ENCODE peak calls at places on chromosome 9, in five cellular contexts. One of them, this sample, is unnamed.

GRCh38 chr9:15249042-15249818 is 57.8 kb downstream of the TTC39B start:
- DNase-seq in colonic mucosa: no peak
- DNase-seq in AG10803: peak
- DNase-seq in body of pancreas: no peak
- DNase-seq in stomach: no peak
- DNase-seq in this sample: no peak

GRCh38 chr9:98865284-98865683 is 57.8 kb downstream of the GALNT12 start:
- DNase-seq in colonic mucosa: no peak
- DNase-seq in AG10803: no peak
- DNase-seq in body of pancreas: no peak
- DNase-seq in stomach: no peak
- DNase-seq in this sample: no peak

GRCh38 chr9:13410566-13411031 is 131.1 kb upstream of the MPDZ start:
- DNase-seq in colonic mucosa: no peak
- DNase-seq in AG10803: peak
- DNase-seq in body of pancreas: no peak
- DNase-seq in stomach: no peak
- DNase-seq in this sample: no peak

GRCh38 chr9:87711857-87712800 is 13.8 kb upstream of the CTSL start:
- DNase-seq in colonic mucosa: no peak
- DNase-seq in AG10803: peak
- DNase-seq in body of pancreas: peak
- DNase-seq in stomach: no peak
- DNase-seq in this sample: no peak

GRCh38 chr9:68669189-68669588 is 35.9 kb upstream of the PIP5K1B start:
- DNase-seq in colonic mucosa: no peak
- DNase-seq in AG10803: no peak
- DNase-seq in body of pancreas: no peak
- DNase-seq in stomach: no peak
- DNase-seq in this sample: no peak

GRCh38 chr9:28166179-28166578 is 592.9 kb upstream of the C9orf72 start:
- DNase-seq in colonic mucosa: no peak
- DNase-seq in AG10803: no peak
- DNase-seq in body of pancreas: no peak
- DNase-seq in stomach: no peak
- DNase-seq in this sample: no peak

GRCh38 chr9:131045300-131046092 is 36.5 kb downstream of the LAMC3 start:
- DNase-seq in colonic mucosa: no peak
- DNase-seq in AG10803: no peak
- DNase-seq in body of pancreas: no peak
- DNase-seq in stomach: no peak
- DNase-seq in this sample: peak

GRCh38 chr9:128204858-128205257 is 1.7 kb downstream of the DNM1 start:
- DNase-seq in colonic mucosa: no peak
- DNase-seq in AG10803: no peak
- DNase-seq in body of pancreas: no peak
- DNase-seq in stomach: no peak
- DNase-seq in this sample: no peak

GRCh38 chr9:129761901-129762359 is 9.1 kb upstream of the PTGES start:
- DNase-seq in colonic mucosa: peak
- DNase-seq in AG10803: peak
- DNase-seq in body of pancreas: peak
- DNase-seq in stomach: no peak
- DNase-seq in this sample: no peak

GRCh38 chr9:120926397-120926928 is at the start of gene TRAF1:
- DNase-seq in colonic mucosa: no peak
- DNase-seq in AG10803: no peak
- DNase-seq in body of pancreas: peak
- DNase-seq in stomach: no peak
- DNase-seq in this sample: peak

GRCh38 chr9:36092509-36093215 is 43.9 kb upstream of the GLIPR2 start:
- DNase-seq in colonic mucosa: peak
- DNase-seq in AG10803: no peak
- DNase-seq in body of pancreas: peak
- DNase-seq in stomach: no peak
- DNase-seq in this sample: peak

GRCh38 chr9:81022177-81022576 is 667.2 kb downstream of the TLE1 start:
- DNase-seq in colonic mucosa: no peak
- DNase-seq in AG10803: no peak
- DNase-seq in body of pancreas: no peak
- DNase-seq in stomach: no peak
- DNase-seq in this sample: no peak

GRCh38 chr9:112809351-112809848 is 58.8 kb downstream of the SNX30 start:
- DNase-seq in colonic mucosa: no peak
- DNase-seq in AG10803: no peak
- DNase-seq in body of pancreas: peak
- DNase-seq in stomach: no peak
- DNase-seq in this sample: no peak

GRCh38 chr9:85647571-85647970 is 94.2 kb downstream of the AGTPBP1 start:
- DNase-seq in colonic mucosa: no peak
- DNase-seq in AG10803: no peak
- DNase-seq in body of pancreas: no peak
- DNase-seq in stomach: no peak
- DNase-seq in this sample: no peak

DNA sequence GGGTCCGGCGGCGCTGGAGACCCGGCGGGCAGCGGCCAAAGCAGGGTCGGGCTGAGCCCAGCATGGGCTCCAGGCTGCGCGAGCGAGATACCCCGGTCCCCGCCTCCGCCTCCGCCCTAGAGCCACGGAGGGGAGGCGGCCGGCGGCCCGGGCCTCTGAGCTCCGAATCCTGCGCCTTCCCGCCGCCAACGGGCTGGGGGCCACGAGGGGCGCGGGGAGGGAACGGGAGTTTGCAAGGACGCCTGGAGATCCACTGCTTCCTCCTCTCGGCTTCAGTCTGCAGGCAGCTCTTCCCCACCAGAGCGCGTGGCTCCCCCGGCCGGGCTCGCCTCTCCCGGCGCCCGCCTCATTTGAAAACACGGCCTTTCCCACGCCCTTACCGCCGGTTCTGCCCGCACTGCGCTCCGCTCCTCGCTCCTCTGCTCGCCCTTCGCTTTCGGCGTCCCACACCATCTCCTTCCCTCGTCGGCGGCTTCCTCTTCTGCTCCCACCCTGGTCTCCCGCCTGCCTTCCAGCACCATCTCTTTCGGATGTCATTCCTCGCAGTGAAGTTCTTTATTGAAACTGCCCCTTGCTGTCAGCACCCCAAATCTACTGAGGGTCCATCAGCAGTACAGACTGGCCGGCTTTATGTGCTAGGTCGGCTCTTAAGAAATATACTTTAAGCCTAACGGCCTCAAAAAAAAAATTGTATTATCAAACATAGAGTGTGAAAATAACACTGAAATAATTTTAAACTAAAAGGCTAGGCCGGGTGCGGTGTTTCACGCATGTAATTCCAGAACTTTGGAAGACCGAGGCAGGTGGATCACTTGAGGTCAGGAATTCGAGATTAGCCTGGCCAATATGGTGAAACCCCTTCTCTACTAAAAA is 105.0 kb upstream of the FAM120A start:
- DNase-seq in colonic mucosa: no peak
- DNase-seq in AG10803: no peak
- DNase-seq in body of pancreas: no peak
- DNase-seq in stomach: no peak
- DNase-seq in this sample: no peak
- H3K4me3 ChIP-seq in colonic mucosa: peak
- H3K4me3 ChIP-seq in AG10803: no peak
- H3K4me3 ChIP-seq in body of pancreas: no peak
- H3K4me3 ChIP-seq in stomach: peak
- H3K4me3 ChIP-seq in this sample: no peak

DNA sequence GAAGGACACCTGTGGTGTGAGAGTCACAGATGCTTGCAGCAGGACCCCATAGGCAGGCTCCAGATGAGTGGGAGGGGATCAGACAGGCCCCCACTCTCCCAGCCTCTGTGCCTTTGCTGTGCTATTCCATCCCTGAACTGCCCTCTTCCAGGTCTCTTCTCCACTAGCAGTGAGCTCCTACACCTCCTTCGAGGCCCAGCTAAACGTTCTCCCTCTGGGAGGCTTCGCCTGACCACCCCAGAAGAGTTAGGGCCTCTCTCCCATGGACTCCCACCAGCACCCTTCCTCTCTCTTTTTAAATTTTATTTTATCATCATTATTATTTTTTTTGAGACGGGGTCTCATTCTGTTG is 35.9 kb upstream of the STRBP start:
- DNase-seq in colonic mucosa: no peak
- DNase-seq in AG10803: no peak
- DNase-seq in body of pancreas: no peak
- DNase-seq in stomach: no peak
- DNase-seq in this sample: no peak
- H3K4me3 ChIP-seq in colonic mucosa: no peak
- H3K4me3 ChIP-seq in AG10803: no peak
- H3K4me3 ChIP-seq in body of pancreas: no peak
- H3K4me3 ChIP-seq in stomach: no peak
- H3K4me3 ChIP-seq in this sample: peak

DNA sequence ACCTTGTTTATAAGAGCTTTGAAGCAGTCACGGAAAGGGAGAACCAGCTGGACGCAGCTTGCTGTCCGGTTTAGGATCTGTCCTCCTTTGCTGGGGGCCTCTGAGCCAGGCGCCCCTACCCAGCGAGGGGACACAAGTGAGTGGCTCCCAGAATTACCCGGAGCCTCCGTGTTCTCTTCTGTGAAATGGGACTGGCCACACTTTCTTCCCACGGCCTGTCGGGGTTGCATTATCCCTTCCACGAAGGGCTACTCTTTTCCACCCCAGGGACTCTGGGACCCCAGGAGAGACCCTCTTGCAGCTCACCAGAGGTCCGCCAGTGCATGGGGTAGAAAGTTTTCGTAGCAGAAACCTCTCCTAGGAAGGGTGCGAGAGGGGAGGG is 486 bp upstream of the GBGT1 start:
- DNase-seq in colonic mucosa: no peak
- DNase-seq in AG10803: no peak
- DNase-seq in body of pancreas: no peak
- DNase-seq in stomach: no peak
- DNase-seq in this sample: no peak
- H3K4me3 ChIP-seq in colonic mucosa: peak
- H3K4me3 ChIP-seq in AG10803: peak
- H3K4me3 ChIP-seq in body of pancreas: peak
- H3K4me3 ChIP-seq in stomach: peak
- H3K4me3 ChIP-seq in this sample: no peak

GRCh38 chr9:109319072-109319630 is 1.7 kb downstream of the EPB41L4B start:
- DNase-seq in colonic mucosa: peak
- DNase-seq in AG10803: no peak
- DNase-seq in body of pancreas: peak
- DNase-seq in stomach: peak
- DNase-seq in this sample: no peak

GRCh38 chr9:109315889-109316640 is 4.8 kb downstream of the EPB41L4B start:
- DNase-seq in colonic mucosa: peak
- DNase-seq in AG10803: peak
- DNase-seq in body of pancreas: peak
- DNase-seq in stomach: peak
- DNase-seq in this sample: no peak

GRCh38 chr9:109317311-109317978 is 3.4 kb downstream of the EPB41L4B start:
- DNase-seq in colonic mucosa: peak
- DNase-seq in AG10803: no peak
- DNase-seq in body of pancreas: no peak
- DNase-seq in stomach: no peak
- DNase-seq in this sample: no peak

GRCh38 chr9:109319631-109320233 is 1.1 kb downstream of the EPB41L4B start:
- DNase-seq in colonic mucosa: no peak
- DNase-seq in AG10803: no peak
- DNase-seq in body of pancreas: peak
- DNase-seq in stomach: peak
- DNase-seq in this sample: no peak

DNA sequence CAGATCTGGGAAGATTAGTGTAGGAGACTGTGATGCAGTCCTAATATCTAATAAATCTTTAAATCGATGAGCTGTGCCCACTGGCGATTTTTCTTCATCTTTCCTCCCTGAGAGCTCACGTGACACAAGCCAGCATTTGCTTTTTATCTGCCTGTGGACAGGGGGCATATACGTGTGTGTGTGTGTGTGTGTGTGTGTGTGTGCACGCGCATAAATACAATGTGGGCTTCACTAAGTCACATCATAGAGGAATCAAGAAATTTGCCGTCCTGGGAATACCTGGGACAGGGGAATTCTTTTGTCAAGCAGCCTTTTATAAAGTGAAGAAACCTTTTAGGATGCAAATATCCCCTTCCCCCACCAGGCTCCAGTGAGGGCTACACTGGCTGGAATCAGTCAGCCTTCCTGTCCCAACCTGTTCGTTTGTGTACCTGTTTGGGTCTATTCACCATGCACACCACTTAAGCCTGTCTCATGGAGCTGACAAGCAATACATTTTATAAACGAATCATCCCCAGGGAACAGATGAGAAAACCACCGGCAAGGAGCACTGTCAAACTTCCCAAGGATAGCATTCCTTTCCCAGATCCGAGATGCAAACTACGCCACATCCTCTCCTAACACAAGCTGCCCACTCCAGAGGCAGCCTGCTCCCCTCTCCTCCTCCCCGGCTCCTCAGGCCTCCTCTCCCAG is 2.7 kb downstream of the EPB41L4B start:
- DNase-seq in colonic mucosa: no peak
- DNase-seq in AG10803: no peak
- DNase-seq in body of pancreas: peak
- DNase-seq in stomach: no peak
- DNase-seq in this sample: no peak
- H3K4me3 ChIP-seq in colonic mucosa: peak
- H3K4me3 ChIP-seq in AG10803: no peak
- H3K4me3 ChIP-seq in body of pancreas: peak
- H3K4me3 ChIP-seq in stomach: peak
- H3K4me3 ChIP-seq in this sample: no peak

GRCh38 chr9:124286292-124286931 is 28.7 kb downstream of the NEK6 start:
- DNase-seq in colonic mucosa: peak
- DNase-seq in AG10803: peak
- DNase-seq in body of pancreas: peak
- DNase-seq in stomach: peak
- DNase-seq in this sample: no peak

GRCh38 chr9:124284237-124284831 is 26.6 kb downstream of the NEK6 start:
- DNase-seq in colonic mucosa: no peak
- DNase-seq in AG10803: peak
- DNase-seq in body of pancreas: peak
- DNase-seq in stomach: no peak
- DNase-seq in this sample: no peak

GRCh38 chr9:124284940-124285441 is 27.2 kb downstream of the NEK6 start:
- DNase-seq in colonic mucosa: no peak
- DNase-seq in AG10803: peak
- DNase-seq in body of pancreas: peak
- DNase-seq in stomach: no peak
- DNase-seq in this sample: no peak

GRCh38 chr9:124285903-124286291 is 28.1 kb downstream of the NEK6 start:
- DNase-seq in colonic mucosa: peak
- DNase-seq in AG10803: peak
- DNase-seq in body of pancreas: peak
- DNase-seq in stomach: peak
- DNase-seq in this sample: no peak

GRCh38 chr9:124285490-124285889 is 27.7 kb downstream of the NEK6 start:
- DNase-seq in colonic mucosa: no peak
- DNase-seq in AG10803: no peak
- DNase-seq in body of pancreas: no peak
- DNase-seq in stomach: no peak
- DNase-seq in this sample: no peak
- H3K4me3 ChIP-seq in colonic mucosa: no peak
- H3K4me3 ChIP-seq in AG10803: peak
- H3K4me3 ChIP-seq in body of pancreas: no peak
- H3K4me3 ChIP-seq in stomach: no peak
- H3K4me3 ChIP-seq in this sample: no peak

GRCh38 chr9:93582550-93582949 is 6.2 kb downstream of the PHF2 start:
- DNase-seq in colonic mucosa: no peak
- DNase-seq in AG10803: no peak
- DNase-seq in body of pancreas: no peak
- DNase-seq in stomach: peak
- DNase-seq in this sample: no peak
- H3K4me3 ChIP-seq in colonic mucosa: no peak
- H3K4me3 ChIP-seq in AG10803: no peak
- H3K4me3 ChIP-seq in body of pancreas: no peak
- H3K4me3 ChIP-seq in stomach: no peak
- H3K4me3 ChIP-seq in this sample: no peak

GRCh38 chr9:113957778-113958430 is 81.8 kb downstream of the ZNF618 start:
- DNase-seq in colonic mucosa: peak
- DNase-seq in AG10803: peak
- DNase-seq in body of pancreas: peak
- DNase-seq in stomach: no peak
- DNase-seq in this sample: no peak
- H3K4me3 ChIP-seq in colonic mucosa: no peak
- H3K4me3 ChIP-seq in AG10803: peak
- H3K4me3 ChIP-seq in body of pancreas: no peak
- H3K4me3 ChIP-seq in stomach: no peak
- H3K4me3 ChIP-seq in this sample: no peak

This sample was measured in Jurkat, Clone E6-1.